ENCODE peak calls at places on chromosomes 5 and 9, in five cellular contexts. P, F, B, R and A are unnamed samples. For H3K4me1, the result is how much of the 10 kb centered on the place peaks cover.

GRCh38 chr9:94545940-94546339 is 8.9 kb upstream of the PCAT7 start:
- DNase-seq in F (no peak), R (no peak), P (no peak), B (no peak), A (no peak)

GRCh38 chr9:96441798-96442445 is 8.0 kb upstream of the HABP4 start:
- DNase-seq in F (no peak), R (no peak), B (no peak), P (peak), A (no peak)

GRCh38 chr5:37721447-37721871 is 118.4 kb downstream of the GDNF start:
- DNase-seq in R (no peak), B (no peak), P (no peak), F (no peak), A (no peak)

GRCh38 chr5:150989695-150990094 is 30.7 kb upstream of the GPX3 start:
- DNase-seq in R (no peak), P (no peak), B (no peak), F (no peak), A (no peak)

GRCh38 chr9:107733530-107733907 is 243.9 kb upstream of the KLF4 start:
- DNase-seq in F (peak), P (peak), B (peak), R (no peak), A (no peak)

GRCh38 chr5:139378941-139379361 is 4.1 kb downstream of the SLC23A1 start:
- DNase-seq in B (no peak), R (no peak), P (no peak), F (no peak), A (no peak)

GRCh38 chr9:125538092-125538473 is 168.9 kb downstream of the MAPKAP1 start:
- DNase-seq in R (no peak), B (no peak), F (peak), P (peak), A (no peak)

GRCh38 chr9:113631093-113631765 is 167.7 kb downstream of the RGS3 start:
- DNase-seq in R (no peak), P (no peak), B (no peak), F (peak), A (no peak)

GRCh38 chr5:29462261-29462660 is 1731.2 kb upstream of the CDH6 start:
- DNase-seq in F (no peak), B (no peak), P (no peak), R (no peak), A (no peak)

GRCh38 chr9:129318121-129319075 is 140.3 kb upstream of the IER5L start:
- DNase-seq in B (no peak), R (no peak), F (peak), P (no peak), A (peak)

GRCh38 chr9:109314011-109314531 is 6.8 kb downstream of the EPB41L4B start:
- DNase-seq in B (no peak), P (no peak), R (peak), F (peak), A (no peak)

GRCh38 chr5:89229331-89230070 is 346.5 kb upstream of the MEF2C start:
- DNase-seq in R (no peak), F (no peak), B (no peak), P (no peak), A (no peak)

GRCh38 chr9:70563437-70564204 is 149.2 kb upstream of the KLF9 start:
- DNase-seq in B (no peak), R (no peak), P (peak), F (no peak), A (no peak)

GRCh38 chr9:37994639-37995347 is 74.2 kb downstream of the SHB start:
- DNase-seq in P (peak), F (peak), R (peak), B (peak), A (peak)

GRCh38 chr5:146697211-146697610 is 181.2 kb upstream of the GPR151 start:
- DNase-seq in F (no peak), R (no peak), B (no peak), P (no peak), A (no peak)

GRCh38 chr5:151810449-151810848 is 38.7 kb downstream of the G3BP1 start:
- DNase-seq in B (no peak), P (no peak), R (no peak), F (no peak), A (no peak)

GRCh38 chr9:128636024-128636390 is 20.6 kb downstream of the DYNC2I2 start:
- DNase-seq in P (no peak), B (no peak), F (peak), R (peak), A (peak)

DNA sequence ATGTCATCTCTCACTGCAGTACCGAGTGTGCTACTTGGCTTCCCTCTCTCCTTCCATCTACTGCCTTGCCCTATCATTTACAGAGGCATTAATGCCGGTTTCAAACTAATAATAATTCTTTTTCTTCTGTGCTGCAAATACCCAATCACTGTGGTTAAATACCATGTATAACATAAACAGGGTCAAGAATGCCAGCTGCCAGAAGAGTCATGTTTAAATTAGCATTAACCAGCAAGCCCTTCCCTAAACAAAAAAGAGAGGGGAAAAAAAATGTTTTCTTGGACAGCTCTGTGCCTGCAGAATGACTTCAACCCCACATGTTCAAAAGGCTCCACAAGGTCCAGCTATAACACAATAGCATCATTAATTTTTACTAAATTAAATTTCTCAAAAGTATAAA is 4.1 kb downstream of the LPAR1 start:
- DNase-seq in P (peak), B (no peak), F (no peak), R (no peak), A (no peak)
- H3K27ac ChIP-seq in P (no peak), B (peak), F (no peak), R (no peak), A (no peak)

GRCh38 chr9:133812941-133813748 is 75.0 kb upstream of the SARDH start:
- DNase-seq in F (no peak), B (no peak), R (no peak), P (no peak), A (peak)

GRCh38 chr9:133818444-133818843 is 80.3 kb upstream of the SARDH start:
- DNase-seq in B (no peak), R (no peak), F (no peak), P (peak), A (no peak)

GRCh38 chr9:133813749-133814585 is 75.8 kb upstream of the SARDH start:
- DNase-seq in F (no peak), P (peak), R (no peak), B (no peak), A (peak)

GRCh38 chr9:133814586-133815090 is 76.5 kb upstream of the SARDH start:
- DNase-seq in F (no peak), R (no peak), B (no peak), P (no peak), A (no peak)

DNA sequence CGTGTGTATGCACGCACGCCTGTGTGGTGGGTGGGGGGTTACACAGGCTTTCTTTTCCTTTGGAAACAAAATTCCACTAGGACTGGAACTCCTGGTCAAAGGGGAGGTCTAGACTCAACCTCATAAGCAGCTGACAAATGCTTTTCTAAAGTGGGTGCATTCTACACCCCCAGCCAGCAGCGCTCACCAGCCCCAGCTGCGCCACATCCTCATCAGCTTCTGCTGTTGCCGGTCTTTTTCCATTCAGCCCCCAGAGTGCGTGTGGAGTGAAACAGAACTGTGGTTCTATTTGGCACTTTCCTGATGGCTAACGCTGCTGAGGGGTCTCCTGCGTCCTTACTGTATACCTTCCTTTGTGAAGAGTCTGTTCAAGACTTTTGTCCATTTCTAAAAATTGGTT is 77.6 kb upstream of the SARDH start:
- DNase-seq in P (peak), B (no peak), R (no peak), F (no peak), A (peak)
- H3K4me1 ChIP-seq in P (under half), B (under half), R (under half), F (under half), A (under half)

DNA sequence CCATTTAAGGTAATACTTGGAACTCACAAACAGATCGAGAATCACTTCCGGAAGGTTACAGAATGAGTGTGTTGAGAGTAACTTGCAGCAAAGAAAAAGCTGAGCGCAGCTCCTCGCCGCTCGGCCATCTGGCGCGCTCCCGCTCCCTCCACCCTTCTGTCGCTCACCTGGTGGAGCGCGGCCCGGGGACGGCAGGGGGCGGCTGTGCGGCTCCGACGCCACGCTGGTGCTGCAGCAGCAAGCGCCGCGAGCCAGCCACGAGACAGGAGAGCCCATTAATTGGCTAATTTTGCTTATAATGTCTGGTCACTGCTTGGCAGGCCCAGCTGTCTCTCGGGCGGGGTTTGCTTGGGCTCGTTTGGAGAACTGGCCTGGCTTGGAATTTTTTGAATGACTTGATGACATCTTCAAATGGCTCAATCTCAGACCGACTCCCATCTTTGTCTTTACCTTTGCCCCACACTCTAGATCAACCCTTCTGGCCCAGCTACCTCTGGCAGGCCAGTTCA is 601.8 kb downstream of the CCDC171 start:
- DNase-seq in P (peak), B (no peak), R (no peak), F (no peak), A (peak)
- TF ChIP-seq CTCF in P (peak), B (no peak), R (peak), F (peak), A (no peak)

GRCh38 chr9:35662437-35662836 is 2.6 kb downstream of the ARHGEF39 start:
- DNase-seq in F (no peak), P (no peak), R (no peak), B (no peak), A (no peak)
- H3K27ac ChIP-seq in F (no peak), P (no peak), R (no peak), B (no peak), A (no peak)